ENCODE peak calls at places on chromosomes 4 and X, in four cellular contexts. P is stimulated activated naive CD8-positive, alpha-beta T cell treated with anti-CD3 and anti-CD28 coated beads, Interleukin-15, Interleukin-2, amounts not matched to agents 100 U/mL and 50 U/mL, for 24 hours; I is aorta; N is AG09309. S is an unnamed sample.
A peak's percentile ranks its signal among the peaks of the same experiment; 100 is the strongest.

GRCh38 chr4:5341151-5341925 is 290.1 kb downstream of the STK32B start:
- DNase-seq in P (no peak), I (no peak), N (no peak), S (no peak)

GRCh38 chr4:147825451-147826287 is 93.8 kb downstream of the ARHGAP10 start:
- DNase-seq in P (no peak), I (peak; percentile 77), N (no peak), S (no peak)

GRCh38 chr4:108891921-108892320 is 129.1 kb upstream of the ETNPPL start:
- DNase-seq in P (no peak), I (no peak), N (no peak), S (no peak)

GRCh38 chr4:6119507-6120020 is 80.8 kb downstream of the JAKMIP1 start:
- DNase-seq in P (no peak), I (peak; percentile 40), N (no peak), S (no peak)

GRCh38 chrX:6021316-6022091 is 207.2 kb downstream of the NLGN4X start:
- DNase-seq in P (peak; percentile 10), I (no peak), N (no peak), S (no peak)

GRCh38 chrX:129653985-129654651 is 638 bp downstream of the APLN start:
- DNase-seq in P (peak; percentile 22), I (no peak), N (no peak), S (no peak)

GRCh38 chr4:7168106-7168505 is 24.2 kb upstream of the SORCS2 start:
- DNase-seq in P (no peak), I (peak; percentile 42), N (no peak), S (no peak)

GRCh38 chrX:72487661-72488060 is 85.0 kb downstream of the HDAC8 start:
- DNase-seq in P (no peak), I (no peak), N (no peak), S (no peak)

GRCh38 chrX:24137192-24137591 is 12.3 kb upstream of the ZFX start:
- DNase-seq in P (no peak), I (no peak), N (no peak), S (no peak)

GRCh38 chr4:78768447-78769177 is 7.5 kb upstream of the BMP2K start:
- DNase-seq in P (no peak), I (no peak), N (no peak), S (no peak)

GRCh38 chrX:18173494-18174180 is 47.0 kb downstream of the BEND2 start:
- DNase-seq in P (no peak), I (no peak), N (no peak), S (no peak)

GRCh38 chr4:80062527-80062926 is 10.5 kb downstream of the ANTXR2 start:
- DNase-seq in P (no peak), I (no peak), N (no peak), S (no peak)

GRCh38 chrX:7170903-7171302 is 22.9 kb upstream of the PUDP start:
- DNase-seq in P (peak; percentile 20), I (no peak), N (no peak), S (no peak)

GRCh38 chrX:46873746-46874145 is 36.9 kb downstream of the RP2 start:
- DNase-seq in P (no peak), I (no peak), N (no peak), S (no peak)

GRCh38 chr4:3422808-3423297 is 18.9 kb upstream of the HGFAC start:
- DNase-seq in P (no peak), I (peak; percentile 53), N (no peak), S (no peak)

GRCh38 chr4:55947912-55948725 is 626 bp upstream of the CEP135 start:
- DNase-seq in P (peak; percentile 46), I (no peak), N (peak; percentile 60), S (peak; percentile 44)

S was measured in T-helper 1 cell.